ENCODE peak calls at places on chromosomes 13 and 19, in eight cellular contexts. P is GM13976, H is GM12891, R is uterus, U is psoas muscle, D is dorsolateral prefrontal cortex, E is NCI-H2081, L is EH. N is an unnamed sample.

GRCh38 chr13:42762917-42763316 is 18.5 kb upstream of the FAM216B start:
- DNase-seq in P (no peak), H (no peak), R (no peak), U (no peak), D (no peak), E (no peak), L (peak), N (no peak)

GRCh38 chr13:81406022-81406421 is 1065.1 kb upstream of the SPRY2 start:
- DNase-seq in P (no peak), H (no peak), R (no peak), U (no peak), D (no peak), E (no peak), L (no peak), N (no peak)

GRCh38 chr13:67772807-67773453 is 542.8 kb upstream of the PCDH9 start:
- DNase-seq in P (no peak), H (no peak), R (no peak), U (no peak), D (no peak), E (no peak), L (no peak), N (no peak)

GRCh38 chr19:938233-938923 is 12.5 kb downstream of the ARID3A start:
- DNase-seq in P (no peak), H (no peak), R (no peak), U (no peak), D (no peak), E (no peak), L (no peak), N (no peak)

GRCh38 chr13:40145139-40145538 is 489.7 kb downstream of the COG6 start:
- DNase-seq in P (no peak), H (no peak), R (no peak), U (no peak), D (no peak), E (no peak), L (no peak), N (no peak)

GRCh38 chr19:32017341-32017948 is 328.0 kb upstream of the ZNF507 start:
- DNase-seq in P (no peak), H (no peak), R (no peak), U (no peak), D (no peak), E (no peak), L (no peak), N (no peak)

GRCh38 chr19:18253716-18254115 is 20.5 kb downstream of the IQCN start:
- DNase-seq in P (no peak), H (no peak), R (no peak), U (no peak), D (no peak), E (no peak), L (no peak), N (no peak)

GRCh38 chr13:71017607-71018006 is 849.4 kb downstream of the DACH1 start:
- DNase-seq in P (no peak), H (no peak), R (no peak), U (no peak), D (no peak), E (no peak), L (no peak), N (no peak)

GRCh38 chr13:100214886-100215285 is 126.0 kb downstream of the PCCA start:
- DNase-seq in P (no peak), H (no peak), R (no peak), U (no peak), D (no peak), E (no peak), L (peak), N (no peak)

GRCh38 chr13:107301724-107302374 is 733.9 kb upstream of the ARGLU1 start:
- DNase-seq in P (no peak), H (no peak), R (no peak), U (no peak), D (no peak), E (no peak), L (no peak), N (no peak)

GRCh38 chr13:69474286-69474685 is 633.3 kb upstream of the ATXN8OS start:
- DNase-seq in P (no peak), H (no peak), R (no peak), U (no peak), D (no peak), E (no peak), L (no peak), N (no peak)

GRCh38 chr13:113802090-113802531 is 43.1 kb downstream of the TMEM255B start:
- DNase-seq in P (no peak), H (no peak), R (peak), U (peak), D (no peak), E (no peak), L (peak), N (no peak)

GRCh38 chr13:79901336-79901735 is 420.4 kb downstream of the NDFIP2 start:
- DNase-seq in P (no peak), H (no peak), R (no peak), U (no peak), D (peak), E (no peak), L (peak), N (no peak)

GRCh38 chr19:12884926-12885748 is 1.9 kb downstream of the KLF1 start:
- DNase-seq in P (peak), H (peak), R (no peak), U (peak), D (peak), E (peak), L (peak), N (peak)

GRCh38 chr13:106151056-106151699 is 384.3 kb downstream of the EFNB2 start:
- DNase-seq in P (no peak), H (no peak), R (no peak), U (no peak), D (no peak), E (peak), L (peak), N (no peak)

GRCh38 chr19:13154911-13155471 is 4.8 kb downstream of the IER2 start:
- DNase-seq in P (peak), H (no peak), R (peak), U (peak), D (no peak), E (peak), L (peak), N (peak)

GRCh38 chr13:45928843-45929242 is 77.3 kb upstream of the SIAH3 start:
- DNase-seq in P (no peak), H (no peak), R (no peak), U (no peak), D (no peak), E (no peak), L (no peak), N (no peak)

GRCh38 chr19:3607398-3608078 is 863 bp upstream of the TBXA2R start:
- DNase-seq in P (no peak), H (no peak), R (peak), U (peak), D (no peak), E (no peak), L (peak), N (no peak)

GRCh38 chr13:52010890-52011689 is at the start of gene ATP7B:
- DNase-seq in P (peak), H (peak), R (peak), U (peak), D (no peak), E (no peak), L (peak), N (peak)

GRCh38 chr19:39038098-39038497 is 5.7 kb upstream of the FBXO27 start:
- DNase-seq in P (peak), H (no peak), R (peak), U (no peak), D (peak), E (no peak), L (peak), N (peak)

GRCh38 chr19:7902796-7903243 is 857 bp upstream of the MAP2K7 start:
- DNase-seq in P (no peak), H (no peak), R (peak), U (no peak), D (no peak), E (no peak), L (peak), N (no peak)

GRCh38 chr13:42073683-42074082 is 25.2 kb downstream of the DGKH start:
- DNase-seq in P (no peak), H (no peak), R (no peak), U (no peak), D (no peak), E (no peak), L (peak), N (no peak)

GRCh38 chr13:54373211-54373610 is 1344.6 kb downstream of the OLFM4 start:
- DNase-seq in P (no peak), H (no peak), R (no peak), U (no peak), D (no peak), E (peak), L (no peak), N (no peak)

GRCh38 chr13:63481334-63481733 is 2065.7 kb upstream of the PCDH20 start:
- DNase-seq in P (no peak), H (no peak), R (no peak), U (no peak), D (no peak), E (no peak), L (peak), N (no peak)

GRCh38 chr19:35932291-35932936 is 3.8 kb upstream of the LRFN3 start:
- DNase-seq in P (no peak), H (no peak), R (no peak), U (no peak), D (no peak), E (no peak), L (no peak), N (no peak)

GRCh38 chr13:44394649-44395048 is 21.0 kb downstream of the SERP2 start:
- DNase-seq in P (no peak), H (no peak), R (no peak), U (no peak), D (no peak), E (no peak), L (no peak), N (no peak)

GRCh38 chr13:97999653-98000052 is 46.2 kb downstream of the IPO5 start:
- DNase-seq in P (no peak), H (no peak), R (no peak), U (no peak), D (no peak), E (no peak), L (no peak), N (no peak)

GRCh38 chr13:51397262-51397933 is 55.4 kb downstream of the INTS6 start:
- DNase-seq in P (no peak), H (no peak), R (no peak), U (peak), D (no peak), E (no peak), L (peak), N (no peak)

GRCh38 chr13:57799624-57800023 is 168.1 kb downstream of the PCDH17 start:
- DNase-seq in P (no peak), H (no peak), R (no peak), U (no peak), D (no peak), E (no peak), L (no peak), N (no peak)

GRCh38 chr13:99265823-99266426 is 7.7 kb upstream of the GPR18 start:
- DNase-seq in P (no peak), H (no peak), R (no peak), U (no peak), D (no peak), E (peak), L (peak), N (peak)

GRCh38 chr13:21603531-21604448 is at the start of gene MICU2:
- DNase-seq in P (peak), H (peak), R (peak), U (peak), D (peak), E (peak), L (peak), N (peak)

GRCh38 chr13:43041368-43041921 is 18.1 kb downstream of the DNAJC15 start:
- DNase-seq in P (no peak), H (no peak), R (no peak), U (no peak), D (no peak), E (no peak), L (no peak), N (no peak)

GRCh38 chr13:80340643-80341097 is 256 bp downstream of the SPRY2 start:
- DNase-seq in P (peak), H (no peak), R (no peak), U (no peak), D (peak), E (peak), L (peak), N (peak)

GRCh38 chr13:48838193-48839000 is 137.3 kb upstream of the FNDC3A start:
- DNase-seq in P (no peak), H (no peak), R (no peak), U (no peak), D (no peak), E (no peak), L (peak), N (no peak)

GRCh38 chr13:28237944-28238343 is 99.6 kb downstream of the PAN3 start:
- DNase-seq in P (no peak), H (no peak), R (no peak), U (no peak), D (no peak), E (no peak), L (no peak), N (no peak)

GRCh38 chr19:1290699-1291651 is 5.3 kb downstream of the EFNA2 start:
- DNase-seq in P (no peak), H (no peak), R (no peak), U (no peak), D (no peak), E (no peak), L (no peak), N (peak)

GRCh38 chr19:3982701-3983541 is 2.3 kb downstream of the EEF2 start:
- DNase-seq in P (no peak), H (peak), R (no peak), U (peak), D (no peak), E (no peak), L (peak), N (no peak)

N was measured in GM20000.